ENCODE peak calls at places on chromosomes 13 and 19, in six cellular contexts. F is GM20000; K is progenitor cell of endocrine pancreas; R is NCI-H1092; D is activated naive CD4-positive, alpha-beta T cell; H is brain microvascular endothelial cell. U is an unnamed sample.

GRCh38 chr19:56864443-56865125 is 24.1 kb upstream of the PEG3 start:
- DNase-seq in D (no peak), K (no peak), R (no peak), H (no peak), F (no peak), U (no peak)

GRCh38 chr19:42283248-42284065 is 14.4 kb downstream of the CIC start:
- DNase-seq in F (peak), D (peak), H (peak), K (peak), R (peak), U (peak)

GRCh38 chr13:112341446-112341845 is 34.7 kb upstream of the SPACA7 start:
- DNase-seq in D (no peak), R (no peak), H (no peak), K (no peak), F (no peak), U (no peak)

GRCh38 chr19:36120984-36121358 is 5.7 kb downstream of the TBCB start:
- DNase-seq in F (no peak), K (no peak), D (no peak), R (no peak), H (no peak), U (no peak)

GRCh38 chr19:52343548-52343947 is 7.5 kb downstream of the ZNF610 start:
- DNase-seq in D (no peak), R (peak), K (peak), F (peak), H (peak), U (peak)

GRCh38 chr19:29965529-29965928 is 23.5 kb downstream of the URI1 start:
- DNase-seq in K (no peak), F (no peak), H (no peak), D (no peak), R (no peak), U (no peak)

GRCh38 chr13:99157046-99157445 is 43.6 kb upstream of the UBAC2 start:
- DNase-seq in F (no peak), K (no peak), H (no peak), R (no peak), D (no peak), U (no peak)

GRCh38 chr13:41273806-41274441 is 10.5 kb upstream of the MTRF1 start:
- DNase-seq in F (no peak), D (no peak), H (no peak), K (no peak), R (no peak), U (no peak)

GRCh38 chr13:106696140-106696539 is 128.2 kb upstream of the ARGLU1 start:
- DNase-seq in F (no peak), R (no peak), K (no peak), H (no peak), D (no peak), U (no peak)

GRCh38 chr13:93473441-93474270 is 247.0 kb downstream of the GPC6 start:
- DNase-seq in F (no peak), K (no peak), H (no peak), R (no peak), D (no peak), U (no peak)

GRCh38 chr13:31706105-31706504 is 33.2 kb upstream of the RXFP2 start:
- DNase-seq in F (no peak), H (no peak), K (no peak), D (no peak), R (no peak), U (no peak)

GRCh38 chr19:7917292-7918061 is 2.7 kb upstream of the SNAPC2 start:
- DNase-seq in F (peak), K (no peak), R (peak), H (peak), D (no peak), U (peak)

GRCh38 chr13:31035162-31035951 is 102.9 kb downstream of the TEX26 start:
- DNase-seq in D (no peak), K (no peak), H (no peak), F (no peak), R (no peak), U (no peak)

GRCh38 chr19:51702754-51703654 is 9.9 kb downstream of the SPACA6 start:
- DNase-seq in D (no peak), K (peak), F (no peak), H (no peak), R (no peak), U (no peak)

GRCh38 chr19:46489445-46490272 is 6.0 kb downstream of the PNMA8B start:
- DNase-seq in K (no peak), D (no peak), R (no peak), F (no peak), H (peak), U (peak)

GRCh38 chr19:53041366-53041765 is 3.2 kb upstream of the ERVV-2 start:
- DNase-seq in R (no peak), D (no peak), K (no peak), H (no peak), F (no peak), U (no peak)

GRCh38 chr13:33260168-33261098 is 25.1 kb downstream of the STARD13 start:
- DNase-seq in F (no peak), H (no peak), K (no peak), D (no peak), R (peak), U (no peak)

GRCh38 chr19:51739466-51740213 is 12.0 kb downstream of the FPR1 start:
- DNase-seq in D (no peak), K (no peak), R (no peak), F (no peak), H (no peak), U (no peak)

GRCh38 chr19:33767898-33768413 is 28.7 kb upstream of the KCTD15 start:
- DNase-seq in K (peak), H (no peak), D (no peak), R (no peak), F (no peak), U (peak)

GRCh38 chr19:33159893-33160292 is 28.0 kb downstream of the WDR88 start:
- DNase-seq in H (no peak), K (no peak), F (no peak), R (no peak), D (no peak), U (no peak)

GRCh38 chr19:10533656-10534386 is 9.9 kb upstream of the ATG4D start:
- DNase-seq in H (peak), D (no peak), R (no peak), F (peak), K (no peak), U (no peak)

GRCh38 chr19:31214997-31215396 is 134.2 kb downstream of the TSHZ3 start:
- DNase-seq in H (no peak), R (no peak), D (no peak), K (no peak), F (no peak), U (no peak)

GRCh38 chr19:46426506-46427162 is 2.1 kb downstream of the PNMA8C start:
- DNase-seq in H (peak), R (peak), D (no peak), F (peak), K (peak), U (peak)

GRCh38 chr19:12092065-12092867 is 27.7 kb downstream of the ZNF844 start:
- DNase-seq in K (peak), F (peak), R (no peak), H (peak), D (no peak), U (peak)

GRCh38 chr19:15328312-15328711 is 4.0 kb downstream of the BRD4 start:
- DNase-seq in F (no peak), K (no peak), H (no peak), R (no peak), D (no peak), U (no peak)

GRCh38 chr19:13087295-13087694 is 15.4 kb downstream of the LYL1 start:
- DNase-seq in R (no peak), F (no peak), D (no peak), H (no peak), K (no peak), U (no peak)

GRCh38 chr13:51437550-51438127 is 15.2 kb downstream of the INTS6 start:
- DNase-seq in F (no peak), R (no peak), K (no peak), H (no peak), D (no peak), U (no peak)

GRCh38 chr13:45249662-45250061 is 48.8 kb upstream of the KCTD4 start:
- DNase-seq in K (no peak), H (no peak), R (no peak), D (no peak), F (no peak), U (no peak)

GRCh38 chr19:10503002-10503789 is at the start of gene KEAP1:
- DNase-seq in H (no peak), F (peak), D (no peak), K (no peak), R (peak), U (peak)

GRCh38 chr19:50024719-50025021 is 502 bp downstream of the VRK3 start:
- DNase-seq in R (no peak), H (no peak), F (no peak), K (no peak), D (no peak), U (no peak)

GRCh38 chr19:55695511-55696290 is 20.7 kb downstream of the EPN1 start:
- DNase-seq in R (no peak), D (no peak), H (no peak), K (no peak), F (no peak), U (no peak)

GRCh38 chr19:5890099-5890498 is 13.5 kb downstream of the NDUFA11 start:
- DNase-seq in R (no peak), F (no peak), D (no peak), K (no peak), H (no peak), U (no peak)

GRCh38 chr13:87138856-87139255 is 532.3 kb upstream of the SLITRK5 start:
- DNase-seq in R (no peak), K (no peak), H (no peak), D (no peak), F (no peak), U (no peak)

GRCh38 chr19:33301011-33301899 is 1.1 kb downstream of the CEBPA start:
- DNase-seq in K (no peak), F (no peak), D (no peak), H (no peak), R (no peak), U (no peak)

GRCh38 chr13:109782066-109782822 is 4.1 kb downstream of the IRS2 start:
- DNase-seq in R (no peak), F (no peak), D (no peak), H (no peak), K (no peak), U (no peak)

GRCh38 chr19:53771133-53771532 is 53.0 kb downstream of the NLRP12 start:
- DNase-seq in K (peak), D (no peak), R (no peak), F (no peak), H (no peak), U (no peak)

GRCh38 chr19:53507523-53508442 is 30.2 kb upstream of the ZNF331 start:
- DNase-seq in D (no peak), K (no peak), R (no peak), H (no peak), F (no peak), U (no peak)

U was measured in dermis blood vessel endothelial cell.